ENCODE peak calls at places on chromosome 15, in nine cellular contexts. One of them, this sample, is unnamed.

GRCh38 chr15:90711418-90711824 is 5.7 kb upstream of the BLM start:
- DNase-seq in dorsolateral prefrontal cortex: no peak
- DNase-seq in fibroblast of mammary gland: no peak
- DNase-seq in astrocyte of the spinal cord: no peak
- DNase-seq in endothelial cell: no peak
- DNase-seq in GM12865: peak; percentile 39
- DNase-seq in progenitor cell of endocrine pancreas: no peak
- DNase-seq in transverse colon: no peak
- DNase-seq in fibroblast of lung: no peak
- DNase-seq in this sample: no peak

GRCh38 chr15:70802629-70803028 is 39.3 kb upstream of the UACA start:
- DNase-seq in dorsolateral prefrontal cortex: no peak
- DNase-seq in GM12865: no peak
- DNase-seq in astrocyte of the spinal cord: peak; percentile 54
- DNase-seq in transverse colon: no peak
- DNase-seq in fibroblast of lung: peak; percentile 90
- DNase-seq in endothelial cell: no peak
- DNase-seq in progenitor cell of endocrine pancreas: no peak
- DNase-seq in fibroblast of mammary gland: peak; percentile 87
- DNase-seq in this sample: no peak

GRCh38 chr15:98000249-98001203 is 40.0 kb downstream of the ARRDC4 start:
- DNase-seq in fibroblast of lung: peak; percentile 91
- DNase-seq in GM12865: no peak
- DNase-seq in progenitor cell of endocrine pancreas: no peak
- DNase-seq in fibroblast of mammary gland: peak; percentile 34
- DNase-seq in endothelial cell: no peak
- DNase-seq in astrocyte of the spinal cord: peak; percentile 7
- DNase-seq in dorsolateral prefrontal cortex: no peak
- DNase-seq in transverse colon: peak; percentile 60
- DNase-seq in this sample: no peak

GRCh38 chr15:37015025-37015424 is 85.3 kb downstream of the MEIS2 start:
- DNase-seq in dorsolateral prefrontal cortex: no peak
- DNase-seq in astrocyte of the spinal cord: peak; percentile 47
- DNase-seq in fibroblast of mammary gland: peak; percentile 88
- DNase-seq in GM12865: peak; percentile 81
- DNase-seq in transverse colon: no peak
- DNase-seq in fibroblast of lung: peak; percentile 90
- DNase-seq in endothelial cell: no peak
- DNase-seq in progenitor cell of endocrine pancreas: no peak
- DNase-seq in this sample: no peak

GRCh38 chr15:31306426-31307269 is 20.0 kb upstream of the KLF13 start:
- DNase-seq in GM12865: no peak
- DNase-seq in endothelial cell: peak; percentile 27
- DNase-seq in fibroblast of mammary gland: no peak
- DNase-seq in dorsolateral prefrontal cortex: peak; percentile 93
- DNase-seq in progenitor cell of endocrine pancreas: no peak
- DNase-seq in transverse colon: no peak
- DNase-seq in astrocyte of the spinal cord: peak; percentile 38
- DNase-seq in fibroblast of lung: peak; percentile 33
- DNase-seq in this sample: no peak

GRCh38 chr15:34640661-34641060 is 57.2 kb upstream of the GOLGA8B start:
- DNase-seq in progenitor cell of endocrine pancreas: no peak
- DNase-seq in astrocyte of the spinal cord: no peak
- DNase-seq in fibroblast of lung: no peak
- DNase-seq in transverse colon: no peak
- DNase-seq in endothelial cell: no peak
- DNase-seq in fibroblast of mammary gland: no peak
- DNase-seq in dorsolateral prefrontal cortex: no peak
- DNase-seq in GM12865: no peak
- DNase-seq in this sample: no peak

GRCh38 chr15:78808550-78808949 is 2.7 kb downstream of the ADAMTS7 start:
- DNase-seq in fibroblast of mammary gland: peak; percentile 58
- DNase-seq in progenitor cell of endocrine pancreas: no peak
- DNase-seq in transverse colon: no peak
- DNase-seq in dorsolateral prefrontal cortex: no peak
- DNase-seq in astrocyte of the spinal cord: peak; percentile 27
- DNase-seq in GM12865: peak; percentile 76
- DNase-seq in fibroblast of lung: peak; percentile 20
- DNase-seq in endothelial cell: no peak
- DNase-seq in this sample: peak; percentile 65

GRCh38 chr15:38464675-38465074 is 10.7 kb downstream of the FAM98B start:
- DNase-seq in GM12865: no peak
- DNase-seq in fibroblast of lung: no peak
- DNase-seq in dorsolateral prefrontal cortex: no peak
- DNase-seq in endothelial cell: no peak
- DNase-seq in astrocyte of the spinal cord: no peak
- DNase-seq in progenitor cell of endocrine pancreas: no peak
- DNase-seq in fibroblast of mammary gland: no peak
- DNase-seq in transverse colon: no peak
- DNase-seq in this sample: no peak

GRCh38 chr15:88467073-88467934 is at the start of the genes MRPL46 and MRPS11:
- DNase-seq in astrocyte of the spinal cord: peak; percentile 91
- DNase-seq in progenitor cell of endocrine pancreas: peak; percentile 72
- DNase-seq in dorsolateral prefrontal cortex: peak; percentile 92
- DNase-seq in transverse colon: peak; percentile 91
- DNase-seq in endothelial cell: peak; percentile 87
- DNase-seq in fibroblast of lung: peak; percentile 82
- DNase-seq in fibroblast of mammary gland: peak; percentile 81
- DNase-seq in GM12865: peak; percentile 93
- DNase-seq in this sample: peak; percentile 90

GRCh38 chr15:71278989-71279756 is 163.9 kb downstream of the THSD4 start:
- DNase-seq in dorsolateral prefrontal cortex: no peak
- DNase-seq in GM12865: no peak
- DNase-seq in transverse colon: peak; percentile 61
- DNase-seq in fibroblast of lung: peak; percentile 98
- DNase-seq in progenitor cell of endocrine pancreas: no peak
- DNase-seq in astrocyte of the spinal cord: peak; percentile 92
- DNase-seq in endothelial cell: no peak
- DNase-seq in fibroblast of mammary gland: peak; percentile 97
- DNase-seq in this sample: no peak

GRCh38 chr15:65085990-65086679 is 9.6 kb downstream of the KBTBD13 start:
- DNase-seq in dorsolateral prefrontal cortex: no peak
- DNase-seq in fibroblast of mammary gland: no peak
- DNase-seq in GM12865: peak; percentile 40
- DNase-seq in fibroblast of lung: no peak
- DNase-seq in transverse colon: peak; percentile 57
- DNase-seq in endothelial cell: peak; percentile 60
- DNase-seq in astrocyte of the spinal cord: no peak
- DNase-seq in progenitor cell of endocrine pancreas: peak; percentile 28
- DNase-seq in this sample: peak; percentile 53
- TF ChIP-seq CTCF in dorsolateral prefrontal cortex: peak; percentile 15
- TF ChIP-seq CTCF in fibroblast of mammary gland: peak; percentile 56
- TF ChIP-seq CTCF in GM12865: peak; percentile 39
- TF ChIP-seq CTCF in fibroblast of lung: peak; percentile 53
- TF ChIP-seq CTCF in transverse colon: peak; percentile 22
- TF ChIP-seq CTCF in endothelial cell: peak; percentile 50
- TF ChIP-seq CTCF in astrocyte of the spinal cord: peak; percentile 67
- TF ChIP-seq CTCF in progenitor cell of endocrine pancreas: peak; percentile 60
- TF ChIP-seq CTCF in this sample: peak; percentile 58

GRCh38 chr15:40847225-40847961 is 3.5 kb downstream of the SPINT1 start:
- DNase-seq in fibroblast of mammary gland: no peak
- DNase-seq in dorsolateral prefrontal cortex: no peak
- DNase-seq in transverse colon: peak; percentile 92
- DNase-seq in progenitor cell of endocrine pancreas: peak; percentile 49
- DNase-seq in fibroblast of lung: peak; percentile 36
- DNase-seq in endothelial cell: peak; percentile 45
- DNase-seq in astrocyte of the spinal cord: no peak
- DNase-seq in GM12865: peak; percentile 66
- DNase-seq in this sample: peak; percentile 81
- TF ChIP-seq CTCF in fibroblast of mammary gland: no peak
- TF ChIP-seq CTCF in dorsolateral prefrontal cortex: no peak
- TF ChIP-seq CTCF in transverse colon: no peak
- TF ChIP-seq CTCF in progenitor cell of endocrine pancreas: no peak
- TF ChIP-seq CTCF in fibroblast of lung: no peak
- TF ChIP-seq CTCF in endothelial cell: no peak
- TF ChIP-seq CTCF in astrocyte of the spinal cord: no peak
- TF ChIP-seq CTCF in GM12865: no peak
- TF ChIP-seq CTCF in this sample: no peak

GRCh38 chr15:52171386-52171785 is 19.8 kb downstream of the GNB5 start:
- DNase-seq in transverse colon: no peak
- DNase-seq in dorsolateral prefrontal cortex: no peak
- DNase-seq in fibroblast of lung: no peak
- DNase-seq in progenitor cell of endocrine pancreas: no peak
- DNase-seq in astrocyte of the spinal cord: peak; percentile 37
- DNase-seq in fibroblast of mammary gland: peak; percentile 17
- DNase-seq in endothelial cell: no peak
- DNase-seq in GM12865: no peak
- DNase-seq in this sample: no peak
- TF ChIP-seq CTCF in transverse colon: no peak
- TF ChIP-seq CTCF in dorsolateral prefrontal cortex: no peak
- TF ChIP-seq CTCF in fibroblast of lung: no peak
- TF ChIP-seq CTCF in progenitor cell of endocrine pancreas: no peak
- TF ChIP-seq CTCF in astrocyte of the spinal cord: peak; percentile 18
- TF ChIP-seq CTCF in fibroblast of mammary gland: no peak
- TF ChIP-seq CTCF in endothelial cell: no peak
- TF ChIP-seq CTCF in GM12865: no peak
- TF ChIP-seq CTCF in this sample: no peak

GRCh38 chr15:47566610-47567009 is 150.7 kb upstream of the SEMA6D start:
- DNase-seq in fibroblast of mammary gland: no peak
- DNase-seq in transverse colon: no peak
- DNase-seq in progenitor cell of endocrine pancreas: no peak
- DNase-seq in GM12865: no peak
- DNase-seq in endothelial cell: no peak
- DNase-seq in astrocyte of the spinal cord: no peak
- DNase-seq in fibroblast of lung: no peak
- DNase-seq in dorsolateral prefrontal cortex: no peak
- DNase-seq in this sample: no peak
- TF ChIP-seq CTCF in fibroblast of mammary gland: no peak
- TF ChIP-seq CTCF in transverse colon: no peak
- TF ChIP-seq CTCF in progenitor cell of endocrine pancreas: no peak
- TF ChIP-seq CTCF in GM12865: no peak
- TF ChIP-seq CTCF in endothelial cell: no peak
- TF ChIP-seq CTCF in astrocyte of the spinal cord: no peak
- TF ChIP-seq CTCF in fibroblast of lung: no peak
- TF ChIP-seq CTCF in dorsolateral prefrontal cortex: no peak
- TF ChIP-seq CTCF in this sample: no peak

DNA sequence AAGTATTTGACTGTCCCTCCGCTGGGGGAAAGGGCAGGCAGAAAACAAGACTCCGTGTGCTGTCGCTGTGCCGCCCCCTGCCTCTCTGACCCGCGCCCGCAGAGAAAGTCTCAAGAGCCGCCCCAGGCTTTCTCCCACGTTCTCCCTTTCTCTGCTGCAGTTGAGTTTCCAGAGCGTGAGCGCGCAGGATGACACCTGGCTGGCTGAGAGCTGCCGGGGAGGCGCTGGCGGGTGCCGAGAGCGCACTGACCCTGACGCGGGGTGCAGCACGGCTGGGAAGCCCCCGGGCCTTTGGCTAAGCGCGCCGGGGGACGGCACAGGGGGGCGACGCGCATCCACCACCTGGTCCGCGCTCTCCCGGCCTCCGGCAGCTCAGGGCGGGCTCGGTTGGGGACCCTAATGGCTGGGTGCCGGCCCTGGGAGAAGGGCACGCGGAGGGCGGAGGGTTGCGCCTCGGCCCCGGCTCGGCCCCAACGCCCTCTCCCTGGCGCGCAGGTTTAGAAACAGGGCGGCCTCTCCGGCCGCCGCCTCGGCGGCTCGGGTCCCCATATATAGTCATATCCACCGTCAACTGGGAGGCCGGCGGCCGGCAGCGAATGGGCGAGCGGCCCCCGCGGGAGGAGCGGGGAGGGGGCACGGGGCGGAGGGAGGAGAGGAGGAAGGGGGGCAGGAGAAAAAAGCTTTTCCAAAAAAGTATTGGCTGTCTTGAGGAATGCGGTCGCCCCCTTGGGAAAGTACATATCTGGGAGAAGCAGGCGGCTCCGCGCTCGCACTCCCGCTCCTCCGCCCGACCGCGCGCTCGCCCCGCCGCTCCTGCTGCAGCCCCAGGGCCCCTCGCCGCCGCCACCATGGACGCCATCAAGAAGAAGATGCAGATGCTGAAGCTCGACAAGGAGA is at the start of gene TPM1:
- DNase-seq in GM12865: no peak
- DNase-seq in astrocyte of the spinal cord: peak; percentile 97
- DNase-seq in progenitor cell of endocrine pancreas: peak; percentile 64
- DNase-seq in transverse colon: peak; percentile 82
- DNase-seq in dorsolateral prefrontal cortex: no peak
- DNase-seq in fibroblast of lung: peak; percentile 95
- DNase-seq in fibroblast of mammary gland: peak; percentile 54
- DNase-seq in endothelial cell: peak; percentile 62
- DNase-seq in this sample: peak; percentile 28
- TF ChIP-seq CTCF in GM12865: no peak
- TF ChIP-seq CTCF in astrocyte of the spinal cord: peak; percentile 13
- TF ChIP-seq CTCF in progenitor cell of endocrine pancreas: peak; percentile 25
- TF ChIP-seq CTCF in transverse colon: no peak
- TF ChIP-seq CTCF in dorsolateral prefrontal cortex: no peak
- TF ChIP-seq CTCF in fibroblast of lung: peak; percentile 5
- TF ChIP-seq CTCF in fibroblast of mammary gland: no peak
- TF ChIP-seq CTCF in endothelial cell: no peak
- TF ChIP-seq CTCF in this sample: no peak

GRCh38 chr15:75043509-75044257 is 20.3 kb downstream of the PPCDC start:
- DNase-seq in fibroblast of lung: peak; percentile 99
- DNase-seq in astrocyte of the spinal cord: peak; percentile 100
- DNase-seq in fibroblast of mammary gland: peak; percentile 100
- DNase-seq in transverse colon: peak; percentile 91
- DNase-seq in GM12865: peak; percentile 97
- DNase-seq in dorsolateral prefrontal cortex: peak; percentile 91
- DNase-seq in endothelial cell: no peak
- DNase-seq in progenitor cell of endocrine pancreas: no peak
- DNase-seq in this sample: peak; percentile 69
- TF ChIP-seq CTCF in fibroblast of lung: peak; percentile 69
- TF ChIP-seq CTCF in astrocyte of the spinal cord: peak; percentile 67
- TF ChIP-seq CTCF in fibroblast of mammary gland: peak; percentile 64
- TF ChIP-seq CTCF in transverse colon: peak; percentile 13
- TF ChIP-seq CTCF in GM12865: peak; percentile 38
- TF ChIP-seq CTCF in dorsolateral prefrontal cortex: peak; percentile 56
- TF ChIP-seq CTCF in endothelial cell: no peak
- TF ChIP-seq CTCF in progenitor cell of endocrine pancreas: no peak
- TF ChIP-seq CTCF in this sample: peak; percentile 63

DNA sequence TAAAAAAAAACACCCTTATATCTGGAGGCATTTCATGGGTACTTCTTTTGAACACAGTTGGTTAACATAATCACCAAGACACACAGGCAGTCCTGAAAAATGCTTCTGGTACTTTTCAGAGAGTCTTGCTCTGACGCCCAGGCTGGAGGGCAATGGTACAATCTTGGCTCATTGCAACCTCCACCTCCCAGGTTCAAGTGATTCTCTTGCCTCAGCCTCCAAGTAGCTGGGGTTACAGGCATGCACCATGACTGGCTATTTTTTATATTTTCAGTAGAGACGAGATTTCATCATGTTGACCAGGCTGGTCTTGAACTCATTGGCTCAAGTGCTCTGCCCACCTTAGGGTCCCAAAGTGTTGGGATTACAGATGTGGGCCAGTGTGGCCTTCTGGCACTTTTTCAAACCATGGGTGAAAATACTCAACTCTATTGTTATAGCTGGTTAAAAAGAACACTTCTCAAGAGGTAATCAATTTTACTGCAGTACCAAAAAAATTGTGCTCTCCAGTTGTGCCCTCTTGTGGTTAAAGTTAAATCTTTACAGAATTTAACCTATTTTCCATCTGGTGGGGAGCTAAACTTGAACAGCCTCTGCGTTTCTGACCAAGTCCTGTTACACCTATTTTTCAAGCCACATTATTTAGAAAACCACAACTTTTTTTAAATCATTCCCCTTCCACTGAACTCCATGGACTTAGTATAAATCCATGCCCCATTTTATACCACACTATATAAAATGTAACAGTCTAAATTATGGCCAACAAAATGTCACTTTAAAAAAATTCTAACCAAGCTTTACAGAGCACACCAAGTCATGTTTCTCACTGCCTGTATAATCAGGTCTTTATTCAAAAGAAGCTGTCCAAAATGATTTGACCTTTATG is 1.2 kb upstream of the SNAPC5 start:
- DNase-seq in endothelial cell: no peak
- DNase-seq in astrocyte of the spinal cord: peak; percentile 42
- DNase-seq in fibroblast of mammary gland: peak; percentile 59
- DNase-seq in dorsolateral prefrontal cortex: no peak
- DNase-seq in GM12865: peak; percentile 47
- DNase-seq in fibroblast of lung: peak; percentile 21
- DNase-seq in transverse colon: no peak
- DNase-seq in progenitor cell of endocrine pancreas: no peak
- DNase-seq in this sample: no peak
- TF ChIP-seq CTCF in endothelial cell: peak; percentile 74
- TF ChIP-seq CTCF in astrocyte of the spinal cord: peak; percentile 23
- TF ChIP-seq CTCF in fibroblast of mammary gland: peak; percentile 39
- TF ChIP-seq CTCF in dorsolateral prefrontal cortex: peak; percentile 47
- TF ChIP-seq CTCF in GM12865: peak; percentile 30
- TF ChIP-seq CTCF in fibroblast of lung: peak; percentile 35
- TF ChIP-seq CTCF in transverse colon: no peak
- TF ChIP-seq CTCF in progenitor cell of endocrine pancreas: peak; percentile 53
- TF ChIP-seq CTCF in this sample: peak; percentile 32

This sample was measured in GM10248.